ENCODE peak calls at places on chromosomes 13 and 19, in ten cellular contexts. One of them, this sample, is unnamed.

GRCh38 chr13:47621931-47622330 is 379.1 kb downstream of the SUCLA2 start:
- DNase-seq in GDM1: no peak
- DNase-seq in NCI-H1092: no peak
- DNase-seq in NT2/D1: no peak
- DNase-seq in fibroblast of mammary gland: peak
- DNase-seq in amniotic stem cell: no peak
- DNase-seq in ascending aorta: no peak
- DNase-seq in lung: no peak
- DNase-seq in KBM-7: no peak
- DNase-seq in SJSA1: no peak
- DNase-seq in this sample: no peak

GRCh38 chr13:105991622-105992254 is 543.7 kb downstream of the EFNB2 start:
- DNase-seq in GDM1: no peak
- DNase-seq in NCI-H1092: no peak
- DNase-seq in NT2/D1: no peak
- DNase-seq in fibroblast of mammary gland: peak
- DNase-seq in amniotic stem cell: no peak
- DNase-seq in ascending aorta: no peak
- DNase-seq in lung: peak
- DNase-seq in KBM-7: no peak
- DNase-seq in SJSA1: no peak
- DNase-seq in this sample: no peak

GRCh38 chr13:67369895-67370660 is 139.9 kb upstream of the PCDH9 start:
- DNase-seq in GDM1: no peak
- DNase-seq in NCI-H1092: no peak
- DNase-seq in NT2/D1: no peak
- DNase-seq in fibroblast of mammary gland: peak
- DNase-seq in amniotic stem cell: peak
- DNase-seq in ascending aorta: no peak
- DNase-seq in lung: no peak
- DNase-seq in KBM-7: no peak
- DNase-seq in SJSA1: no peak
- DNase-seq in this sample: no peak

GRCh38 chr13:106376411-106377112 is 158.9 kb downstream of the EFNB2 start:
- DNase-seq in GDM1: no peak
- DNase-seq in NCI-H1092: peak
- DNase-seq in NT2/D1: no peak
- DNase-seq in fibroblast of mammary gland: peak
- DNase-seq in amniotic stem cell: peak
- DNase-seq in ascending aorta: no peak
- DNase-seq in lung: peak
- DNase-seq in KBM-7: peak
- DNase-seq in SJSA1: peak
- DNase-seq in this sample: no peak

GRCh38 chr19:2336528-2337328 is 8.2 kb downstream of the SPPL2B start:
- DNase-seq in GDM1: no peak
- DNase-seq in NCI-H1092: no peak
- DNase-seq in NT2/D1: no peak
- DNase-seq in fibroblast of mammary gland: no peak
- DNase-seq in amniotic stem cell: no peak
- DNase-seq in ascending aorta: no peak
- DNase-seq in lung: no peak
- DNase-seq in KBM-7: no peak
- DNase-seq in SJSA1: no peak
- DNase-seq in this sample: no peak

GRCh38 chr13:22648325-22648758 is 532.4 kb upstream of the SGCG start:
- DNase-seq in GDM1: no peak
- DNase-seq in NCI-H1092: no peak
- DNase-seq in NT2/D1: no peak
- DNase-seq in fibroblast of mammary gland: peak
- DNase-seq in amniotic stem cell: no peak
- DNase-seq in ascending aorta: no peak
- DNase-seq in lung: no peak
- DNase-seq in KBM-7: no peak
- DNase-seq in SJSA1: no peak
- DNase-seq in this sample: no peak

GRCh38 chr19:33459220-33459619 is 62.4 kb downstream of the PEPD start:
- DNase-seq in GDM1: no peak
- DNase-seq in NCI-H1092: no peak
- DNase-seq in NT2/D1: no peak
- DNase-seq in fibroblast of mammary gland: no peak
- DNase-seq in amniotic stem cell: no peak
- DNase-seq in ascending aorta: no peak
- DNase-seq in lung: no peak
- DNase-seq in KBM-7: no peak
- DNase-seq in SJSA1: no peak
- DNase-seq in this sample: no peak

GRCh38 chr13:113155982-113156655 is 2.3 kb upstream of the PROZ start:
- DNase-seq in GDM1: no peak
- DNase-seq in NCI-H1092: no peak
- DNase-seq in NT2/D1: no peak
- DNase-seq in fibroblast of mammary gland: peak
- DNase-seq in amniotic stem cell: no peak
- DNase-seq in ascending aorta: no peak
- DNase-seq in lung: no peak
- DNase-seq in KBM-7: no peak
- DNase-seq in SJSA1: peak
- DNase-seq in this sample: no peak

GRCh38 chr19:38917921-38918491 is 6.0 kb upstream of the CCER2 start:
- DNase-seq in GDM1: no peak
- DNase-seq in NCI-H1092: no peak
- DNase-seq in NT2/D1: no peak
- DNase-seq in fibroblast of mammary gland: peak
- DNase-seq in amniotic stem cell: no peak
- DNase-seq in ascending aorta: no peak
- DNase-seq in lung: no peak
- DNase-seq in KBM-7: no peak
- DNase-seq in SJSA1: no peak
- DNase-seq in this sample: no peak

GRCh38 chr13:102658678-102659077 is 36.2 kb downstream of the METTL21C start:
- DNase-seq in GDM1: no peak
- DNase-seq in NCI-H1092: no peak
- DNase-seq in NT2/D1: no peak
- DNase-seq in fibroblast of mammary gland: peak
- DNase-seq in amniotic stem cell: no peak
- DNase-seq in ascending aorta: no peak
- DNase-seq in lung: no peak
- DNase-seq in KBM-7: no peak
- DNase-seq in SJSA1: no peak
- DNase-seq in this sample: no peak

GRCh38 chr19:29687897-29688728 is 22.9 kb downstream of the PLEKHF1 start:
- DNase-seq in GDM1: no peak
- DNase-seq in NCI-H1092: no peak
- DNase-seq in NT2/D1: no peak
- DNase-seq in fibroblast of mammary gland: peak
- DNase-seq in amniotic stem cell: no peak
- DNase-seq in ascending aorta: no peak
- DNase-seq in lung: no peak
- DNase-seq in KBM-7: no peak
- DNase-seq in SJSA1: no peak
- DNase-seq in this sample: no peak

GRCh38 chr13:57633141-57633949 is 1.8 kb downstream of the PCDH17 start:
- DNase-seq in GDM1: no peak
- DNase-seq in NCI-H1092: no peak
- DNase-seq in NT2/D1: no peak
- DNase-seq in fibroblast of mammary gland: no peak
- DNase-seq in amniotic stem cell: no peak
- DNase-seq in ascending aorta: no peak
- DNase-seq in lung: peak
- DNase-seq in KBM-7: no peak
- DNase-seq in SJSA1: no peak
- DNase-seq in this sample: no peak

GRCh38 chr13:44969858-44970484 is 19.3 kb downstream of the NUFIP1 start:
- DNase-seq in GDM1: peak
- DNase-seq in NCI-H1092: peak
- DNase-seq in NT2/D1: peak
- DNase-seq in fibroblast of mammary gland: peak
- DNase-seq in amniotic stem cell: peak
- DNase-seq in ascending aorta: no peak
- DNase-seq in lung: no peak
- DNase-seq in KBM-7: peak
- DNase-seq in SJSA1: no peak
- DNase-seq in this sample: no peak

GRCh38 chr13:40386586-40386985 is 279.9 kb downstream of the FOXO1 start:
- DNase-seq in GDM1: no peak
- DNase-seq in NCI-H1092: no peak
- DNase-seq in NT2/D1: no peak
- DNase-seq in fibroblast of mammary gland: no peak
- DNase-seq in amniotic stem cell: no peak
- DNase-seq in ascending aorta: no peak
- DNase-seq in lung: no peak
- DNase-seq in KBM-7: no peak
- DNase-seq in SJSA1: no peak
- DNase-seq in this sample: no peak

GRCh38 chr13:29227560-29227959 is 367.9 kb downstream of the SLC7A1 start:
- DNase-seq in GDM1: no peak
- DNase-seq in NCI-H1092: no peak
- DNase-seq in NT2/D1: no peak
- DNase-seq in fibroblast of mammary gland: no peak
- DNase-seq in amniotic stem cell: no peak
- DNase-seq in ascending aorta: no peak
- DNase-seq in lung: no peak
- DNase-seq in KBM-7: no peak
- DNase-seq in SJSA1: no peak
- DNase-seq in this sample: no peak

GRCh38 chr13:34076943-34077703 is 259.2 kb downstream of the RFC3 start:
- DNase-seq in GDM1: no peak
- DNase-seq in NCI-H1092: no peak
- DNase-seq in NT2/D1: no peak
- DNase-seq in fibroblast of mammary gland: peak
- DNase-seq in amniotic stem cell: peak
- DNase-seq in ascending aorta: no peak
- DNase-seq in lung: no peak
- DNase-seq in KBM-7: no peak
- DNase-seq in SJSA1: no peak
- DNase-seq in this sample: no peak

GRCh38 chr13:46562152-46562551 is 9.2 kb downstream of the LRCH1 start:
- DNase-seq in GDM1: no peak
- DNase-seq in NCI-H1092: no peak
- DNase-seq in NT2/D1: no peak
- DNase-seq in fibroblast of mammary gland: no peak
- DNase-seq in amniotic stem cell: no peak
- DNase-seq in ascending aorta: no peak
- DNase-seq in lung: no peak
- DNase-seq in KBM-7: no peak
- DNase-seq in SJSA1: no peak
- DNase-seq in this sample: no peak

GRCh38 chr19:19746286-19747213 is 13.6 kb upstream of the ZNF14 start:
- DNase-seq in GDM1: no peak
- DNase-seq in NCI-H1092: no peak
- DNase-seq in NT2/D1: no peak
- DNase-seq in fibroblast of mammary gland: no peak
- DNase-seq in amniotic stem cell: no peak
- DNase-seq in ascending aorta: no peak
- DNase-seq in lung: peak
- DNase-seq in KBM-7: no peak
- DNase-seq in SJSA1: no peak
- DNase-seq in this sample: no peak

GRCh38 chr13:114080739-114081561 is 51.5 kb downstream of the RASA3 start:
- DNase-seq in GDM1: no peak
- DNase-seq in NCI-H1092: no peak
- DNase-seq in NT2/D1: no peak
- DNase-seq in fibroblast of mammary gland: no peak
- DNase-seq in amniotic stem cell: no peak
- DNase-seq in ascending aorta: no peak
- DNase-seq in lung: no peak
- DNase-seq in KBM-7: no peak
- DNase-seq in SJSA1: no peak
- DNase-seq in this sample: no peak

GRCh38 chr13:48818495-48818961 is 157.2 kb upstream of the FNDC3A start:
- DNase-seq in GDM1: no peak
- DNase-seq in NCI-H1092: no peak
- DNase-seq in NT2/D1: no peak
- DNase-seq in fibroblast of mammary gland: peak
- DNase-seq in amniotic stem cell: peak
- DNase-seq in ascending aorta: no peak
- DNase-seq in lung: no peak
- DNase-seq in KBM-7: no peak
- DNase-seq in SJSA1: no peak
- DNase-seq in this sample: no peak

GRCh38 chr19:42693760-42694350 is 46.4 kb downstream of the PSG3 start:
- DNase-seq in GDM1: no peak
- DNase-seq in NCI-H1092: peak
- DNase-seq in NT2/D1: peak
- DNase-seq in fibroblast of mammary gland: peak
- DNase-seq in amniotic stem cell: peak
- DNase-seq in ascending aorta: no peak
- DNase-seq in lung: no peak
- DNase-seq in KBM-7: peak
- DNase-seq in SJSA1: peak
- DNase-seq in this sample: no peak

GRCh38 chr19:40465781-40466218 is 255 bp upstream of the BLVRB start:
- DNase-seq in GDM1: peak
- DNase-seq in NCI-H1092: peak
- DNase-seq in NT2/D1: peak
- DNase-seq in fibroblast of mammary gland: peak
- DNase-seq in amniotic stem cell: peak
- DNase-seq in ascending aorta: peak
- DNase-seq in lung: peak
- DNase-seq in KBM-7: peak
- DNase-seq in SJSA1: peak
- DNase-seq in this sample: peak

GRCh38 chr13:77062097-77062496 is 35.1 kb upstream of the FBXL3 start:
- DNase-seq in GDM1: no peak
- DNase-seq in NCI-H1092: no peak
- DNase-seq in NT2/D1: no peak
- DNase-seq in fibroblast of mammary gland: peak
- DNase-seq in amniotic stem cell: peak
- DNase-seq in ascending aorta: no peak
- DNase-seq in lung: no peak
- DNase-seq in KBM-7: no peak
- DNase-seq in SJSA1: no peak
- DNase-seq in this sample: no peak

GRCh38 chr13:113532156-113532806 is 41.8 kb upstream of the DCUN1D2 start:
- DNase-seq in GDM1: no peak
- DNase-seq in NCI-H1092: no peak
- DNase-seq in NT2/D1: peak
- DNase-seq in fibroblast of mammary gland: peak
- DNase-seq in amniotic stem cell: no peak
- DNase-seq in ascending aorta: no peak
- DNase-seq in lung: no peak
- DNase-seq in KBM-7: no peak
- DNase-seq in SJSA1: peak
- DNase-seq in this sample: no peak

GRCh38 chr13:30153871-30154426 is 153.4 kb downstream of the KATNAL1 start:
- DNase-seq in GDM1: no peak
- DNase-seq in NCI-H1092: no peak
- DNase-seq in NT2/D1: no peak
- DNase-seq in fibroblast of mammary gland: no peak
- DNase-seq in amniotic stem cell: no peak
- DNase-seq in ascending aorta: no peak
- DNase-seq in lung: no peak
- DNase-seq in KBM-7: no peak
- DNase-seq in SJSA1: no peak
- DNase-seq in this sample: no peak

GRCh38 chr13:112891477-112892401 is 77.3 kb upstream of the MCF2L start:
- DNase-seq in GDM1: no peak
- DNase-seq in NCI-H1092: no peak
- DNase-seq in NT2/D1: no peak
- DNase-seq in fibroblast of mammary gland: no peak
- DNase-seq in amniotic stem cell: no peak
- DNase-seq in ascending aorta: no peak
- DNase-seq in lung: no peak
- DNase-seq in KBM-7: no peak
- DNase-seq in SJSA1: no peak
- DNase-seq in this sample: no peak

GRCh38 chr19:56403764-56404704 is at the start of gene ZNF583:
- DNase-seq in GDM1: peak
- DNase-seq in NCI-H1092: peak
- DNase-seq in NT2/D1: peak
- DNase-seq in fibroblast of mammary gland: peak
- DNase-seq in amniotic stem cell: peak
- DNase-seq in ascending aorta: peak
- DNase-seq in lung: peak
- DNase-seq in KBM-7: peak
- DNase-seq in SJSA1: peak
- DNase-seq in this sample: peak

This sample was measured in T-cell.